ENCODE peak calls at places on chromosome 17, in ten cellular contexts. W is activated CD8-positive, alpha-beta memory T cell treated with anti-CD3 and anti-CD28 coated beads, Interleukin-2, amount 50 U/mL, for 48 hours; E is lower leg skin; K is AG04450; S is AG09319; M is NCI-H82; Z is SW 1271; O is HS-27A; H is NCI-H2081 treated with DMSO at 0.1 percent for 48 hours; U is COLO829. F is an unnamed sample.

GRCh38 chr17:77327566-77328463 is 187.0 kb downstream of the SEC14L1 start:
- DNase-seq in K (no peak), W (peak; percentile 42), Z (no peak), O (no peak), H (no peak), M (no peak), S (no peak), E (peak; percentile 80), U (no peak), F (no peak)

GRCh38 chr17:1413281-1413791 is 13.3 kb upstream of the YWHAE start:
- DNase-seq in S (peak; percentile 80), O (no peak), K (no peak), M (peak; percentile 43), E (no peak), H (no peak), W (no peak), U (no peak), Z (no peak), F (no peak)

GRCh38 chr17:4378626-4379025 is 12.2 kb upstream of the UBE2G1 start:
- DNase-seq in Z (no peak), O (no peak), M (no peak), H (no peak), E (no peak), K (no peak), S (no peak), W (no peak), U (no peak), F (no peak)

GRCh38 chr17:40953876-40954275 is 12.9 kb downstream of the KRT39 start:
- DNase-seq in K (peak; percentile 65), S (peak; percentile 79), M (no peak), U (peak; percentile 36), H (no peak), E (no peak), W (no peak), O (no peak), Z (no peak), F (no peak)

GRCh38 chr17:69809331-69809730 is 265.7 kb upstream of the KCNJ16 start:
- DNase-seq in Z (no peak), W (no peak), E (no peak), M (no peak), H (no peak), U (no peak), S (no peak), K (no peak), O (no peak), F (no peak)

GRCh38 chr17:8125196-8125946 is 1.5 kb upstream of the HES7 start:
- DNase-seq in M (peak; percentile 95), O (peak; percentile 79), E (peak; percentile 98), S (no peak), Z (peak; percentile 39), U (peak; percentile 76), K (no peak), H (no peak), W (peak; percentile 100), F (no peak)

GRCh38 chr17:31663576-31663975 is 195.5 kb downstream of the COPRS start:
- DNase-seq in M (no peak), Z (no peak), K (no peak), U (no peak), S (no peak), W (no peak), O (no peak), E (no peak), H (no peak), F (no peak)

GRCh38 chr17:21286066-21286770 is 1.7 kb downstream of the MAP2K3 start:
- DNase-seq in K (peak; percentile 96), H (peak; percentile 0), O (peak; percentile 95), E (peak; percentile 98), W (peak; percentile 58), U (peak; percentile 88), M (no peak), Z (peak; percentile 94), S (peak; percentile 95), F (no peak)

GRCh38 chr17:30234296-30234695 is 1.2 kb downstream of the SLC6A4 start:
- DNase-seq in U (no peak), W (no peak), O (no peak), Z (no peak), E (peak; percentile 81), K (no peak), M (no peak), H (no peak), S (no peak), F (no peak)

GRCh38 chr17:7004398-7005253 is 7.8 kb upstream of the RNASEK start:
- DNase-seq in H (peak; percentile 11), K (no peak), M (peak; percentile 92), Z (peak; percentile 47), E (no peak), U (peak; percentile 84), O (peak; percentile 38), W (no peak), S (no peak), F (peak; percentile 49)

GRCh38 chr17:8148560-8148959 is 3.6 kb downstream of the PER1 start:
- DNase-seq in H (no peak), U (no peak), S (no peak), Z (no peak), M (no peak), O (no peak), W (no peak), E (no peak), K (no peak), F (no peak)

GRCh38 chr17:12521416-12521815 is 144.3 kb upstream of the MYOCD start:
- DNase-seq in W (no peak), K (no peak), S (no peak), M (no peak), E (no peak), U (no peak), O (no peak), H (no peak), Z (no peak), F (no peak)